ENCODE peak calls at places on chromosomes 13 and 19, in five cellular contexts. U is thoracic aorta, N is activated T-helper 1 cell treated with Interleukin-2 at 50 U/mL for 16 hours, S is heart left ventricle, H is progenitor cell of endocrine pancreas. E is an unnamed sample.

GRCh38 chr13:21076265-21076653 is 14.9 kb upstream of the LATS2 start:
- DNase-seq in S (no peak), N (no peak), H (no peak), U (no peak), E (no peak)

GRCh38 chr13:44188257-44188656 is 185.4 kb upstream of the SERP2 start:
- DNase-seq in U (no peak), S (no peak), H (no peak), N (no peak), E (no peak)

GRCh38 chr13:94312511-94313191 is 166.8 kb downstream of the DCT start:
- DNase-seq in S (no peak), N (no peak), H (no peak), U (no peak), E (peak)

GRCh38 chr13:98942485-98942884 is 35.4 kb downstream of the DOCK9 start:
- DNase-seq in U (no peak), S (no peak), H (no peak), N (no peak), E (no peak)

GRCh38 chr13:67229438-67230242 is 496 bp downstream of the PCDH9 start:
- DNase-seq in H (no peak), S (no peak), N (no peak), U (no peak), E (no peak)

GRCh38 chr19:40941481-40942219 is 49.4 kb upstream of the CYP2B6 start:
- DNase-seq in U (no peak), H (no peak), N (no peak), S (no peak), E (no peak)

GRCh38 chr13:112984501-112984900 is 15.5 kb downstream of the MCF2L start:
- DNase-seq in N (no peak), H (no peak), S (no peak), U (no peak), E (no peak)

GRCh38 chr19:3369337-3370213 is 3.2 kb downstream of the NFIC start:
- DNase-seq in S (peak), H (no peak), N (no peak), U (no peak), E (no peak)

GRCh38 chr13:66501187-66501586 is 728.9 kb downstream of the PCDH9 start:
- DNase-seq in S (no peak), U (no peak), H (no peak), N (no peak), E (no peak)

GRCh38 chr13:27367570-27367969 is 56.8 kb upstream of the GTF3A start:
- DNase-seq in U (no peak), N (no peak), H (no peak), S (no peak), E (peak)

GRCh38 chr13:110576070-110576394 is 14.5 kb upstream of the RAB20 start:
- DNase-seq in U (no peak), S (no peak), N (no peak), H (no peak), E (no peak)

GRCh38 chr13:113597386-113598080 is 13.0 kb downstream of the TFDP1 start:
- DNase-seq in S (no peak), H (no peak), N (no peak), U (no peak), E (no peak)

GRCh38 chr13:44401577-44401976 is 28.0 kb downstream of the SERP2 start:
- DNase-seq in N (no peak), U (no peak), H (no peak), S (no peak), E (no peak)

GRCh38 chr19:55481148-55482127 is 3.5 kb upstream of the NAT14 start:
- DNase-seq in N (no peak), U (no peak), H (no peak), S (peak), E (no peak)

GRCh38 chr13:107031691-107032090 is 463.8 kb upstream of the ARGLU1 start:
- DNase-seq in N (no peak), H (no peak), U (no peak), S (no peak), E (no peak)

GRCh38 chr19:49151339-49152217 is 3.6 kb downstream of the HRC start:
- DNase-seq in H (peak), U (no peak), S (peak), N (no peak), E (peak)

GRCh38 chr13:40460116-40460515 is 206.3 kb downstream of the FOXO1 start:
- DNase-seq in H (no peak), U (no peak), S (no peak), N (no peak), E (no peak)

GRCh38 chr19:2099054-2099501 is 2.4 kb downstream of the IZUMO4 start:
- DNase-seq in U (no peak), H (no peak), S (no peak), N (no peak), E (no peak)

GRCh38 chr13:37429976-37430375 is 168.6 kb downstream of the POSTN start:
- DNase-seq in S (no peak), H (no peak), U (no peak), N (no peak), E (no peak)

GRCh38 chr13:40984670-40985366 is 34.3 kb downstream of the ELF1 start:
- DNase-seq in U (no peak), S (no peak), H (no peak), N (no peak), E (no peak)

GRCh38 chr13:79481685-79482052 is 714 bp downstream of the NDFIP2 start:
- DNase-seq in N (no peak), H (no peak), S (no peak), U (no peak), E (no peak)

GRCh38 chr19:4542896-4543351 is 3.1 kb upstream of the LRG1 start:
- DNase-seq in N (no peak), S (no peak), H (no peak), U (no peak), E (no peak)